ENCODE peak calls at places on chromosomes 12 and 14, in nine cellular contexts. G is stomach, O is tibial nerve, C is brain microvascular endothelial cell, V is GM23338, D is Peyer's patch, P is left lung, A is IMR-90, F is Panc1. R is an unnamed sample.
A peak's percentile ranks its signal among the peaks of the same experiment; 100 is the strongest.

GRCh38 chr14:99686557-99687283 is 2.6 kb downstream of the CYP46A1 start:
- DNase-seq in P (no peak), D (peak; percentile 9), O (no peak), A (no peak), C (no peak), V (no peak), F (no peak), G (no peak), R (no peak)

GRCh38 chr14:79496701-79497100 is 714.6 kb downstream of the DIO2 start:
- DNase-seq in G (no peak), A (peak; percentile 10), P (no peak), C (peak; percentile 29), D (no peak), V (no peak), O (no peak), F (no peak), R (no peak)

GRCh38 chr12:54993181-54993835 is 8.7 kb upstream of the TESPA1 start:
- DNase-seq in O (peak; percentile 24), C (peak; percentile 76), F (peak; percentile 58), D (peak; percentile 78), A (peak; percentile 60), V (peak; percentile 82), P (no peak), G (peak; percentile 42), R (no peak)

GRCh38 chr14:73262427-73263183 is 25.3 kb downstream of the PAPLN start:
- DNase-seq in F (no peak), O (no peak), V (no peak), P (no peak), D (peak; percentile 33), A (no peak), G (no peak), C (no peak), R (no peak)

GRCh38 chr12:11882301-11883019 is 188.3 kb upstream of the BCL2L14 start:
- DNase-seq in D (no peak), P (no peak), V (no peak), C (no peak), F (no peak), O (no peak), G (no peak), A (no peak), R (no peak)

GRCh38 chr14:105840266-105841021 is 314.1 kb downstream of the TMEM121 start:
- DNase-seq in F (no peak), G (no peak), A (no peak), V (no peak), P (peak; percentile 68), O (no peak), D (no peak), C (no peak), R (no peak)

GRCh38 chr12:68498736-68499135 is 112.0 kb upstream of the RAP1B start:
- DNase-seq in V (peak; percentile 14), P (no peak), F (no peak), A (no peak), C (no peak), O (no peak), D (no peak), G (no peak), R (no peak)

GRCh38 chr14:37198273-37198598 is 499 bp downstream of the MIPOL1 start:
- DNase-seq in P (no peak), F (no peak), C (no peak), D (no peak), V (no peak), A (no peak), G (no peak), O (no peak), R (no peak)

GRCh38 chr14:60094306-60094897 is 2.7 kb downstream of the PCNX4 start:
- DNase-seq in O (no peak), F (no peak), P (no peak), A (peak; percentile 70), V (peak; percentile 72), G (no peak), D (no peak), C (peak; percentile 80), R (no peak)

GRCh38 chr12:76246611-76247010 is 101.6 kb downstream of the BBS10 start:
- DNase-seq in V (no peak), D (no peak), G (no peak), C (no peak), A (no peak), F (no peak), P (no peak), O (no peak), R (no peak)

GRCh38 chr12:5166976-5167375 is 123.3 kb downstream of the KCNA5 start:
- DNase-seq in V (no peak), P (no peak), D (no peak), G (no peak), C (peak; percentile 92), A (peak; percentile 98), F (no peak), O (no peak), R (no peak)

GRCh38 chr14:95255487-95255886 is 64.2 kb downstream of the CLMN start:
- DNase-seq in D (peak; percentile 90), F (no peak), G (peak; percentile 86), O (peak; percentile 47), A (peak; percentile 1), V (peak; percentile 83), C (peak; percentile 88), P (peak; percentile 83), R (no peak)

GRCh38 chr14:38056270-38056669 is 151.4 kb upstream of the SSTR1 start:
- DNase-seq in C (no peak), P (no peak), A (no peak), F (no peak), G (no peak), O (no peak), V (peak; percentile 43), D (no peak), R (no peak)

GRCh38 chr12:1594295-1595025 is at the start of gene FBXL14:
- DNase-seq in C (peak; percentile 82), P (peak; percentile 95), F (no peak), D (peak; percentile 96), A (peak; percentile 79), O (peak; percentile 83), G (peak; percentile 90), V (peak; percentile 96), R (peak; percentile 91)

GRCh38 chr14:35229084-35229483 is 63.1 kb upstream of the PSMA6 start:
- DNase-seq in G (no peak), O (no peak), P (no peak), D (no peak), F (no peak), V (no peak), C (no peak), A (no peak), R (no peak)

GRCh38 chr12:53963434-53964314 is 9.0 kb downstream of the HOXC12 start:
- DNase-seq in O (no peak), F (no peak), G (no peak), V (no peak), P (peak; percentile 65), A (no peak), D (no peak), C (no peak), R (no peak)

GRCh38 chr14:99121027-99121875 is 150.7 kb downstream of the BCL11B start:
- DNase-seq in P (no peak), C (no peak), V (no peak), F (no peak), D (peak; percentile 37), A (no peak), G (peak; percentile 23), O (no peak), R (no peak)

GRCh38 chr12:619346-619745 is 43.9 kb downstream of the NINJ2 start:
- DNase-seq in F (no peak), P (no peak), V (no peak), A (no peak), C (no peak), O (no peak), D (no peak), G (no peak), R (no peak)

GRCh38 chr14:92135269-92135668 is 13.5 kb downstream of the CPSF2 start:
- DNase-seq in V (peak; percentile 11), C (no peak), D (no peak), P (no peak), F (no peak), A (peak; percentile 59), G (no peak), O (no peak), R (no peak)

GRCh38 chr12:42887657-42888056 is 298.1 kb upstream of the PRICKLE1 start:
- DNase-seq in F (no peak), V (no peak), P (no peak), D (no peak), A (peak; percentile 38), G (no peak), C (no peak), O (no peak), R (no peak)

DNA sequence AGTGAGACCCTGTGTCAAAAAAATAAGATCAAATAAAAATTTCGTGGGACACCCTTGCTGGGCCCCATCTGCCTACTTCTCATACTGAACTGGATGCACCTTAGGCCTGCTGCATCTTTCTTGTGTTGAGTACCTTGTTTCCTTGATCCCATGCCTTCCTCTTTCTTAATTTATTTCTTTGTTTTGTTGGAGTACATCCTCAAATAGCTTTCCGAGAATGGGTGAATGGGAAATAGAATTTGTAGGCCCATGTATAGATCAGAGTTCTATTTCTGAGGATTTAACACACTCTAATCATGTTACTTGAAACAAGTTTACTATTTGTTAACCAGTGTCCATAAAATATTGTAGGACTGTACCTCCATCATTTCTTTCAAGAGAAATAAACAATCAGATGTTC is 23.6 kb downstream of the KCNMB4 start:
- DNase-seq in V (no peak), A (no peak), G (no peak), C (no peak), O (no peak), D (no peak), P (no peak), F (no peak), R (no peak)
- TF ChIP-seq CTCF in V (no peak), A (no peak), G (no peak), C (no peak), O (no peak), D (no peak), P (no peak), F (no peak), R (no peak)

GRCh38 chr12:6613776-6614512 is 6.8 kb upstream of the CHD4 start:
- DNase-seq in A (peak; percentile 99), C (peak; percentile 92), O (peak; percentile 86), P (peak; percentile 91), G (peak; percentile 90), V (peak; percentile 95), D (peak; percentile 92), F (no peak), R (peak; percentile 28)
- TF ChIP-seq CTCF in A (peak; percentile 8), C (peak; percentile 36), O (no peak), P (no peak), G (no peak), V (peak; percentile 42), D (no peak), F (no peak), R (no peak)

GRCh38 chr12:102976609-102977280 is 19.3 kb downstream of the ASCL1 start:
- DNase-seq in P (no peak), C (no peak), O (no peak), D (no peak), A (no peak), F (no peak), V (peak; percentile 41), G (no peak), R (no peak)
- TF ChIP-seq CTCF in P (no peak), C (no peak), O (no peak), D (no peak), A (no peak), F (no peak), V (peak; percentile 52), G (no peak), R (no peak)

DNA sequence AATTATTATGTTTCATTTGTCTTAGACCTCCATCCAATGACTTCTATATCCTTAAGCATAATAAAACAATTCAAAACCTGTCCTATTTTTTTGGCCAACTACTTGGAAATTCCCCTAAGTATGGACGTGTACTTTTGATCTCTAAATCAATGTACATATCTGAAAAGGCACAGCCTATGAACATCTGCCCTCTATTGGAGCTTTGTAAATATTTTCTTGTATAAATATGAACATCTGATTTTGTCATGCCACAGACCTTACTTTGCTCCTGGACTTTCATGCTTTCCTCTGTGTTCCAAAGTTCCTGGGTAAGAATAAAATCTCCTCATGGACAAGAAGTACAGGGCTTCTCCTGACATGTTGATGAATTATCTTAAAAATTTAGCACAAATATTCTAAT is 1211.9 kb downstream of the GALC start:
- DNase-seq in C (no peak), A (no peak), P (no peak), D (no peak), F (no peak), O (no peak), V (no peak), G (no peak), R (no peak)
- TF ChIP-seq CTCF in C (no peak), A (no peak), P (no peak), D (no peak), F (no peak), O (no peak), V (no peak), G (no peak), R (no peak)

R was measured in activated B cell treated with CpG ODN at 0.5 μM for 24 hours.